ENCODE peak calls at places on chromosomes 4 and X, in nine cellular contexts. N, F, L, R, P, S, K, U and O are unnamed samples.

GRCh38 chr4:105184316-105184988 is 37.8 kb downstream of the TET2 start:
- DNase-seq in N (no peak), F (no peak), L (no peak), R (no peak), P (no peak), S (no peak), K (no peak), U (no peak), O (no peak)

GRCh38 chr4:67658302-67658701 is 42.7 kb downstream of the UBA6 start:
- DNase-seq in N (no peak), F (no peak), L (no peak), R (no peak), P (no peak), S (no peak), K (no peak), U (no peak), O (no peak)

GRCh38 chrX:129540068-129540653 is at the start of gene OCRL:
- DNase-seq in N (peak; percentile 83), F (peak; percentile 47), L (peak; percentile 35), R (peak; percentile 72), P (peak; percentile 92), S (peak; percentile 31), K (peak; percentile 71), U (peak; percentile 84), O (peak; percentile 72)

GRCh38 chrX:111581086-111581485 is 69.6 kb downstream of the SERTM2 start:
- DNase-seq in N (no peak), F (no peak), L (no peak), R (no peak), P (no peak), S (no peak), K (no peak), U (no peak), O (no peak)

GRCh38 chr4:18110099-18110498 is 88.5 kb upstream of the LCORL start:
- DNase-seq in N (no peak), F (no peak), L (no peak), R (no peak), P (no peak), S (no peak), K (no peak), U (no peak), O (no peak)

GRCh38 chrX:144896323-144896722 is 351.0 kb upstream of the SPANXN1 start:
- DNase-seq in N (no peak), F (no peak), L (no peak), R (no peak), P (no peak), S (no peak), K (no peak), U (no peak), O (no peak)

GRCh38 chr4:87532109-87532508 is 2.9 kb upstream of the SPARCL1 start:
- DNase-seq in N (no peak), F (no peak), L (no peak), R (no peak), P (no peak), S (no peak), K (no peak), U (no peak), O (no peak)

GRCh38 chr4:76758290-76758882 is 139.6 kb downstream of the SOWAHB start:
- DNase-seq in N (no peak), F (no peak), L (no peak), R (peak; percentile 45), P (no peak), S (no peak), K (no peak), U (peak; percentile 77), O (peak; percentile 54)

GRCh38 chrX:10597871-10598270 is 22.5 kb downstream of the MID1 start:
- DNase-seq in N (no peak), F (no peak), L (no peak), R (peak; percentile 67), P (no peak), S (no peak), K (no peak), U (peak; percentile 57), O (no peak)

GRCh38 chr4:1684756-1685603 is 867 bp upstream of the FAM53A start:
- DNase-seq in N (no peak), F (no peak), L (no peak), R (no peak), P (peak; percentile 79), S (no peak), K (no peak), U (no peak), O (no peak)

GRCh38 chr4:1682860-1683259 is 1.3 kb downstream of the FAM53A start:
- DNase-seq in N (no peak), F (no peak), L (no peak), R (no peak), P (no peak), S (no peak), K (no peak), U (no peak), O (no peak)

GRCh38 chr4:1683371-1683902 is 676 bp downstream of the FAM53A start:
- DNase-seq in N (no peak), F (no peak), L (peak; percentile 14), R (peak; percentile 13), P (no peak), S (no peak), K (no peak), U (peak; percentile 85), O (peak; percentile 42)

GRCh38 chr4:1685604-1686150 is 1.6 kb upstream of the FAM53A start:
- DNase-seq in N (no peak), F (no peak), L (no peak), R (no peak), P (peak; percentile 50), S (no peak), K (no peak), U (no peak), O (no peak)

GRCh38 chr4:1683903-1684755 is at the start of gene FAM53A:
- DNase-seq in N (peak; percentile 96), F (peak; percentile 89), L (peak; percentile 92), R (peak; percentile 84), P (peak; percentile 100), S (peak; percentile 79), K (peak; percentile 94), U (peak; percentile 95), O (peak; percentile 98)
- TF ChIP-seq POLR2A in N (peak; percentile 39), F (peak; percentile 6), L (no peak), R (peak; percentile 10), P (no peak), S (peak; percentile 64), K (peak; percentile 60), U (peak; percentile 66), O (peak; percentile 51)

GRCh38 chrX:32185160-32185559 is 1026.2 kb downstream of the DMD start:
- DNase-seq in N (no peak), F (no peak), L (no peak), R (no peak), P (no peak), S (no peak), K (no peak), U (no peak), O (no peak)
- H3K4me1 ChIP-seq in N (no peaks in the 10 kb centered on the region), F (no peaks in the 10 kb centered on the region), L (no peaks in the 10 kb centered on the region), R (no peaks in the 10 kb centered on the region), P (no peaks in the 10 kb centered on the region), S (no peaks in the 10 kb centered on the region), K (no peaks in the 10 kb centered on the region), U (no peaks in the 10 kb centered on the region), O (no peaks in the 10 kb centered on the region)

GRCh38 chrX:47621851-47622250 is 2.2 kb upstream of the SYN1 start:
- DNase-seq in N (no peak), F (no peak), L (no peak), R (no peak), P (no peak), S (no peak), K (no peak), U (peak; percentile 13), O (no peak)

GRCh38 chrX:47620303-47620685 is 637 bp upstream of the SYN1 start:
- DNase-seq in N (no peak), F (no peak), L (no peak), R (no peak), P (no peak), S (no peak), K (no peak), U (no peak), O (no peak)

GRCh38 chrX:47623540-47624027 is 3.9 kb upstream of the SYN1 start:
- DNase-seq in N (peak; percentile 69), F (no peak), L (no peak), R (peak; percentile 74), P (peak; percentile 81), S (no peak), K (peak; percentile 38), U (peak; percentile 87), O (peak; percentile 44)

GRCh38 chrX:47618923-47619485 is 653 bp downstream of the SYN1 start:
- DNase-seq in N (no peak), F (no peak), L (no peak), R (no peak), P (no peak), S (no peak), K (no peak), U (no peak), O (no peak)

DNA sequence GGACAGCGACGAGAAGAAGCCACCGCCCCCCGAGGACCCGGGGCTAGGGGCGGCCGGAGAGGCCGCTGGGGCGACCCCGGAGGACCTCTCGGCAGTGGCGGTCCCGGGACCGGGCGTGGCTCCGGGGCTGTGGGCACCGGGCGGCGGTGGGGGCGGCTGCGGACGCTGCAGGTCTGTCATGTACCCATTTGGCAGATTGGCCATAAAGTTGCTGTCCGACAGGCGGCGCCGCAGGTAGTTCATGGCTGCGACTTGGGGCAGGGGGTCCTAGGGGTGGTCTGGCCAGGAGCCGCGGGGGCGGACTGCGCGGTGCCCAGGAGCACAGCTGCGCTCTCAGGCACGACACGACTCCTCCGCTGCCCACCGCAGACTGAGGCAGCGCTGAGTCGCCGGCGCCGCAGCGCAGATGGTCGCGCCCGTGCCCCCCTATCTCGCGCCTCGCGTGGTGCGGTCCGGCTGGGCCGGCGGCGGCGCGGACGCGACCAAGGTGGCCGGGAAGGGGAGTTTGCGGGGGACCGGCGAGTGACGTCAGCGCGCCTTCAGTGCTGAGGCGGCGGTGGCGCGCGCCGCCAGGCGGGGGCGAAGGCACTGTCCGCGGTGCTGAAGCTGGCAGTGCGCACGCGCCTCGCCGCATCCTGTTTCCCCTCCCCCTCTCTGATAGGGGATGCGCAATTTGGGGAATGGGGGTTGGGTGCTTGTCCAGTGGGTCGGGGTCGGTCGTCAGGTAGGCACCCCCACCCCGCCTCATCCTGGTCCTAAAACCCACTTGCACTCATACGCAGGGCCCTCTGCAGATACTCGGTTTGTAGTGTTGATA is at the start of gene SYN1:
- DNase-seq in N (peak; percentile 90), F (peak; percentile 54), L (peak; percentile 51), R (peak; percentile 76), P (peak; percentile 95), S (peak; percentile 32), K (peak; percentile 84), U (peak; percentile 89), O (peak; percentile 85)
- H3K4me3 ChIP-seq in N (peak within 1 kb of the TSS; percentile 33), F (peak within 1 kb of the TSS; percentile 21), L (peak within 1 kb of the TSS; percentile 18), R (peak within 1 kb of the TSS; percentile 33), P (peak within 1 kb of the TSS; percentile 44), S (peak within 1 kb of the TSS; percentile 33), K (peak within 1 kb of the TSS; percentile 32), U (no peak within 1 kb of the TSS), O (no peak within 1 kb of the TSS)

GRCh38 chr4:70815370-70815769 is 24.3 kb downstream of the GRSF1 start:
- DNase-seq in N (no peak), F (no peak), L (no peak), R (no peak), P (no peak), S (no peak), K (no peak), U (no peak), O (no peak)

GRCh38 chr4:70818921-70819320 is 20.8 kb downstream of the GRSF1 start:
- DNase-seq in N (no peak), F (no peak), L (no peak), R (no peak), P (no peak), S (no peak), K (no peak), U (no peak), O (no peak)

GRCh38 chr4:70816894-70817293 is 22.8 kb downstream of the GRSF1 start:
- DNase-seq in N (no peak), F (no peak), L (no peak), R (no peak), P (no peak), S (no peak), K (no peak), U (no peak), O (no peak)

GRCh38 chr4:70818173-70818856 is 21.4 kb downstream of the GRSF1 start:
- DNase-seq in N (no peak), F (no peak), L (no peak), R (no peak), P (no peak), S (no peak), K (no peak), U (no peak), O (no peak)
- TF ChIP-seq POLR2A in N (no peak), F (no peak), L (no peak), R (no peak), P (no peak), S (no peak), K (no peak), U (no peak), O (no peak)